ENCODE peak calls at places on chromosomes 4 and X, in ten cellular contexts. One of them, this sample, is unnamed.
A peak's percentile ranks its signal among the peaks of the same experiment; 100 is the strongest.

GRCh38 chr4:140052050-140052449 is 101.9 kb downstream of the MAML3 start:
- DNase-seq in astrocyte of the spinal cord: peak; percentile 48
- DNase-seq in cardiac fibroblast: peak; percentile 61
- DNase-seq in body of pancreas: peak; percentile 52
- DNase-seq in pancreas: no peak
- DNase-seq in ovary: peak; percentile 48
- DNase-seq in IMR-90: peak; percentile 51
- DNase-seq in fibroblast of lung: peak; percentile 58
- DNase-seq in upper lobe of right lung: peak; percentile 70
- DNase-seq in GM06990: no peak
- DNase-seq in this sample: peak; percentile 75

GRCh38 chr4:151481813-151482212 is 72.8 kb downstream of the FHIP1A start:
- DNase-seq in astrocyte of the spinal cord: no peak
- DNase-seq in cardiac fibroblast: no peak
- DNase-seq in body of pancreas: no peak
- DNase-seq in pancreas: no peak
- DNase-seq in ovary: no peak
- DNase-seq in IMR-90: no peak
- DNase-seq in fibroblast of lung: no peak
- DNase-seq in upper lobe of right lung: no peak
- DNase-seq in GM06990: no peak
- DNase-seq in this sample: no peak

GRCh38 chrX:39619182-39620009 is 478.4 kb downstream of the BCOR start:
- DNase-seq in astrocyte of the spinal cord: no peak
- DNase-seq in cardiac fibroblast: peak; percentile 34
- DNase-seq in body of pancreas: peak; percentile 48
- DNase-seq in pancreas: peak; percentile 49
- DNase-seq in ovary: no peak
- DNase-seq in IMR-90: no peak
- DNase-seq in fibroblast of lung: no peak
- DNase-seq in upper lobe of right lung: no peak
- DNase-seq in GM06990: no peak
- DNase-seq in this sample: peak; percentile 15

GRCh38 chr4:17662694-17663093 is 48.3 kb downstream of the MED28 start:
- DNase-seq in astrocyte of the spinal cord: peak; percentile 16
- DNase-seq in cardiac fibroblast: no peak
- DNase-seq in body of pancreas: no peak
- DNase-seq in pancreas: no peak
- DNase-seq in ovary: no peak
- DNase-seq in IMR-90: peak; percentile 21
- DNase-seq in fibroblast of lung: peak; percentile 6
- DNase-seq in upper lobe of right lung: no peak
- DNase-seq in GM06990: no peak
- DNase-seq in this sample: peak; percentile 17

GRCh38 chrX:135484636-135485289 is 35.7 kb upstream of the INTS6L start:
- DNase-seq in astrocyte of the spinal cord: peak; percentile 42
- DNase-seq in cardiac fibroblast: peak; percentile 79
- DNase-seq in body of pancreas: peak; percentile 10
- DNase-seq in pancreas: no peak
- DNase-seq in ovary: no peak
- DNase-seq in IMR-90: peak; percentile 57
- DNase-seq in fibroblast of lung: peak; percentile 67
- DNase-seq in upper lobe of right lung: no peak
- DNase-seq in GM06990: no peak
- DNase-seq in this sample: peak; percentile 80

GRCh38 chrX:23879380-23880090 is 28.2 kb downstream of the APOO start:
- DNase-seq in astrocyte of the spinal cord: no peak
- DNase-seq in cardiac fibroblast: no peak
- DNase-seq in body of pancreas: no peak
- DNase-seq in pancreas: no peak
- DNase-seq in ovary: no peak
- DNase-seq in IMR-90: no peak
- DNase-seq in fibroblast of lung: no peak
- DNase-seq in upper lobe of right lung: no peak
- DNase-seq in GM06990: no peak
- DNase-seq in this sample: no peak

GRCh38 chr4:33025236-33025635 is 2305.1 kb downstream of the PCDH7 start:
- DNase-seq in astrocyte of the spinal cord: no peak
- DNase-seq in cardiac fibroblast: no peak
- DNase-seq in body of pancreas: no peak
- DNase-seq in pancreas: no peak
- DNase-seq in ovary: no peak
- DNase-seq in IMR-90: no peak
- DNase-seq in fibroblast of lung: no peak
- DNase-seq in upper lobe of right lung: no peak
- DNase-seq in GM06990: no peak
- DNase-seq in this sample: no peak

GRCh38 chrX:86946569-86946968 is 571.0 kb upstream of the KLHL4 start:
- DNase-seq in astrocyte of the spinal cord: no peak
- DNase-seq in cardiac fibroblast: peak; percentile 11
- DNase-seq in body of pancreas: no peak
- DNase-seq in pancreas: no peak
- DNase-seq in ovary: no peak
- DNase-seq in IMR-90: peak; percentile 24
- DNase-seq in fibroblast of lung: peak; percentile 50
- DNase-seq in upper lobe of right lung: no peak
- DNase-seq in GM06990: no peak
- DNase-seq in this sample: peak; percentile 30

GRCh38 chrX:54494970-54495813 is 842 bp downstream of the FGD1 start:
- DNase-seq in astrocyte of the spinal cord: peak; percentile 19
- DNase-seq in cardiac fibroblast: peak; percentile 20
- DNase-seq in body of pancreas: peak; percentile 21
- DNase-seq in pancreas: peak; percentile 41
- DNase-seq in ovary: peak; percentile 35
- DNase-seq in IMR-90: peak; percentile 18
- DNase-seq in fibroblast of lung: peak; percentile 26
- DNase-seq in upper lobe of right lung: peak; percentile 63
- DNase-seq in GM06990: no peak
- DNase-seq in this sample: no peak

GRCh38 chrX:54496517-54496852 is 451 bp upstream of the FGD1 start:
- DNase-seq in astrocyte of the spinal cord: no peak
- DNase-seq in cardiac fibroblast: no peak
- DNase-seq in body of pancreas: no peak
- DNase-seq in pancreas: no peak
- DNase-seq in ovary: peak; percentile 31
- DNase-seq in IMR-90: no peak
- DNase-seq in fibroblast of lung: no peak
- DNase-seq in upper lobe of right lung: no peak
- DNase-seq in GM06990: no peak
- DNase-seq in this sample: no peak

GRCh38 chrX:54492340-54492739 is 3.7 kb downstream of the FGD1 start:
- DNase-seq in astrocyte of the spinal cord: peak; percentile 56
- DNase-seq in cardiac fibroblast: peak; percentile 53
- DNase-seq in body of pancreas: no peak
- DNase-seq in pancreas: no peak
- DNase-seq in ovary: no peak
- DNase-seq in IMR-90: peak; percentile 70
- DNase-seq in fibroblast of lung: peak; percentile 47
- DNase-seq in upper lobe of right lung: no peak
- DNase-seq in GM06990: no peak
- DNase-seq in this sample: peak; percentile 65

GRCh38 chrX:54495814-54496516 is at the start of gene FGD1:
- DNase-seq in astrocyte of the spinal cord: peak; percentile 62
- DNase-seq in cardiac fibroblast: peak; percentile 69
- DNase-seq in body of pancreas: peak; percentile 67
- DNase-seq in pancreas: peak; percentile 78
- DNase-seq in ovary: peak; percentile 81
- DNase-seq in IMR-90: peak; percentile 41
- DNase-seq in fibroblast of lung: peak; percentile 56
- DNase-seq in upper lobe of right lung: peak; percentile 79
- DNase-seq in GM06990: peak; percentile 17
- DNase-seq in this sample: peak; percentile 51

DNA sequence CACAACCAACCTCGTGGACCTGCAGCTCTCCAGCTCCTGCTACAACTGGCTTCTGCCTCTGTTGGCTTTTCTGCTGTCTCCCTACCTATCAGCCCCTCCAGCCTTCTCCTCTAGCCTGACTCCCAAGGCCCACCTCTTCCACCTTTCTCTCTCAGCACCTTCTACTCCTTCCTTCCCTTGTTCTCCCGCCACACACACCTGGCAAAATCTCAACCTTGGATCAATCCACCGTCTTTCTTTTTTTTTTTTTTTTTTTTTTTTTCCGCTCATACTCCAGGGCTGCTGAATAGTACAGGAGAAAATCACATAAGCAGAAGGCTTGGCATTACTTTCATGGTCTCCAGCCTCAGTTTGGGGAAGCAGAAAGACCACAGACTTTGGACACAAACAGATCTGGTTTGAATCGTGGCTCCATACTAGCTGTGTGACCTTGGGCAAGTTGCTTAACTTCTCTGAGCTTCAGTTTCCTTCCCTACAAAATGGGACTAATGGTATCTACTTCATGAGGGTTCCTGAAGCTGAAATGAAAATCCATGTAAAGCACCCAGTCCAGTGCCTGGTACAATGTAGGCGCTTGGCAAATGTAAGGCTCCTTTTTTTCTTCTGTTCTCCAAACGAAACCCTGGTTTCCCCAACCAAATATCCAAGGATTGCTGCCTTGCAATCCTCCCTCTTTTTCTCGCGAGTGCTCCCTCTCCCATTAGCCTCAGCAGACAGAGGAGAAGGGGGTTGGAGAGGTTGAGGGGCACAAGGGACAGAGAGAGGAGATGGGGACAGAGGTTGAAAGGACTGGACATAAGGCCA is 1.7 kb downstream of the FGD1 start:
- DNase-seq in astrocyte of the spinal cord: peak; percentile 25
- DNase-seq in cardiac fibroblast: peak; percentile 21
- DNase-seq in body of pancreas: no peak
- DNase-seq in pancreas: no peak
- DNase-seq in ovary: no peak
- DNase-seq in IMR-90: no peak
- DNase-seq in fibroblast of lung: peak; percentile 26
- DNase-seq in upper lobe of right lung: no peak
- DNase-seq in GM06990: no peak
- DNase-seq in this sample: no peak
- H3K4me3 ChIP-seq in astrocyte of the spinal cord: peak overlapping the region; percentile 55
- H3K4me3 ChIP-seq in cardiac fibroblast: peak overlapping the region; percentile 63
- H3K4me3 ChIP-seq in body of pancreas: no peak overlapping the region
- H3K4me3 ChIP-seq in pancreas: peak overlapping the region; percentile 40
- H3K4me3 ChIP-seq in ovary: peak overlapping the region; percentile 57
- H3K4me3 ChIP-seq in IMR-90: peak overlapping the region; percentile 95
- H3K4me3 ChIP-seq in fibroblast of lung: peak overlapping the region; percentile 59
- H3K4me3 ChIP-seq in upper lobe of right lung: peak overlapping the region; percentile 56
- H3K4me3 ChIP-seq in GM06990: no peak overlapping the region
- H3K4me3 ChIP-seq in this sample: peak overlapping the region; percentile 67

GRCh38 chr4:7761720-7762119 is 177.9 kb downstream of the AFAP1 start:
- DNase-seq in astrocyte of the spinal cord: no peak
- DNase-seq in cardiac fibroblast: peak; percentile 64
- DNase-seq in body of pancreas: peak; percentile 46
- DNase-seq in pancreas: peak; percentile 46
- DNase-seq in ovary: peak; percentile 76
- DNase-seq in IMR-90: peak; percentile 34
- DNase-seq in fibroblast of lung: peak; percentile 69
- DNase-seq in upper lobe of right lung: peak; percentile 86
- DNase-seq in GM06990: peak; percentile 50
- DNase-seq in this sample: peak; percentile 85
- TF ChIP-seq CTCF in astrocyte of the spinal cord: peak; percentile 85
- TF ChIP-seq CTCF in cardiac fibroblast: peak; percentile 75
- TF ChIP-seq CTCF in body of pancreas: peak; percentile 44
- TF ChIP-seq CTCF in pancreas: no peak
- TF ChIP-seq CTCF in ovary: peak; percentile 78
- TF ChIP-seq CTCF in IMR-90: peak; percentile 53
- TF ChIP-seq CTCF in fibroblast of lung: peak; percentile 65
- TF ChIP-seq CTCF in upper lobe of right lung: peak; percentile 83
- TF ChIP-seq CTCF in GM06990: peak; percentile 93
- TF ChIP-seq CTCF in this sample: peak; percentile 91

GRCh38 chrX:70433848-70434351 is 10.7 kb upstream of the DLG3 start:
- DNase-seq in astrocyte of the spinal cord: peak; percentile 42
- DNase-seq in cardiac fibroblast: peak; percentile 55
- DNase-seq in body of pancreas: peak; percentile 78
- DNase-seq in pancreas: peak; percentile 80
- DNase-seq in ovary: peak; percentile 75
- DNase-seq in IMR-90: peak; percentile 31
- DNase-seq in fibroblast of lung: peak; percentile 49
- DNase-seq in upper lobe of right lung: peak; percentile 83
- DNase-seq in GM06990: peak; percentile 80
- DNase-seq in this sample: peak; percentile 53

GRCh38 chrX:70436380-70436779 is 8.3 kb upstream of the DLG3 start:
- DNase-seq in astrocyte of the spinal cord: no peak
- DNase-seq in cardiac fibroblast: peak; percentile 8
- DNase-seq in body of pancreas: no peak
- DNase-seq in pancreas: no peak
- DNase-seq in ovary: no peak
- DNase-seq in IMR-90: no peak
- DNase-seq in fibroblast of lung: no peak
- DNase-seq in upper lobe of right lung: no peak
- DNase-seq in GM06990: no peak
- DNase-seq in this sample: peak; percentile 23

GRCh38 chrX:70434352-70434866 is 10.2 kb upstream of the DLG3 start:
- DNase-seq in astrocyte of the spinal cord: peak; percentile 80
- DNase-seq in cardiac fibroblast: peak; percentile 78
- DNase-seq in body of pancreas: peak; percentile 82
- DNase-seq in pancreas: peak; percentile 86
- DNase-seq in ovary: peak; percentile 89
- DNase-seq in IMR-90: peak; percentile 71
- DNase-seq in fibroblast of lung: peak; percentile 73
- DNase-seq in upper lobe of right lung: peak; percentile 91
- DNase-seq in GM06990: peak; percentile 82
- DNase-seq in this sample: peak; percentile 78

GRCh38 chrX:70434914-70435586 is 9.6 kb upstream of the DLG3 start:
- DNase-seq in astrocyte of the spinal cord: peak; percentile 23
- DNase-seq in cardiac fibroblast: peak; percentile 51
- DNase-seq in body of pancreas: no peak
- DNase-seq in pancreas: no peak
- DNase-seq in ovary: peak; percentile 59
- DNase-seq in IMR-90: peak; percentile 48
- DNase-seq in fibroblast of lung: peak; percentile 48
- DNase-seq in upper lobe of right lung: no peak
- DNase-seq in GM06990: no peak
- DNase-seq in this sample: peak; percentile 54

DNA sequence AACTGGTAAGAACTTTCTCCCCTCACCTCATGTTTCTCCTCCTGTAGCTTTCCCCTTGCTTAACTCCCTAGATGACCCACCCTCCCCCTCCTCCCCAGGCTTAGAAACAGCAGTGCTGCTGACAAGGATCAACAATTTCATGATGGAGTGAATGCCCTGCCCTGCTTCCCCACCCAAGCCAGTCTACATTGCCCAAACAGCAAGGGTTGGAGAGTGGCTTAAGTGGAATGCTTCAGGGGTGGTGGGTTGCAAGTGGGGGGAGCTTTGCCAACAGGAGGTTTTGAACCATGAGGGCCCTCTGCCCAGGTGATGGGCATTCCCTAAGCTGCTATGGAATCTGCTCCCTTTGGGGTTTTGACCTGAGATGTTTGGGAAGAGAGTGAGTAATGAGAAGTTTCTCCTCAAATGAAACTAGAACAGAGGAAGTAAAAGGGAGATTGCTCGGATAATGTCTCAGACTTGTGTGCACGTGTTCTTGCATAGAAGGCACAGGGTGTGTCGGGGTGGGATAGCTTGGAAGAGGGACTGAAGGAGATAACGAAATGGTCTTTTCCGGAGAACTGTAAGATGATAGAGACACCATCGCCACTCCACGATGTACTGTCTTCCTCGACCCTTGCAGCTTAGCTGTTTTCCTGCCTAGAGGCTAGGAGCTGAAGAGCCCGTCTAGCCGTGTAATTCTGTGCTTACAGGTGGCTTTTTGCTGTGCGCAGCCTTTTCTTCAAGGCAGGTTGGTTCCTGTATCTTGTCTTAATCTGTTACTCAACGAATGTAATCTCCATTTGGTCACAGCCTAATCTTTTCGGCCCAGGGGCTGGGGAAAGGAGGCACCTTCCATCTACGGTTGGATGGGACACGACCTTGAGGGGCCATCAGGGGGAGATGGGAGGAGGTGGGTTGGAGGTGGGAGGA is 10.1 kb downstream of the GDPD2 start:
- DNase-seq in astrocyte of the spinal cord: no peak
- DNase-seq in cardiac fibroblast: no peak
- DNase-seq in body of pancreas: no peak
- DNase-seq in pancreas: no peak
- DNase-seq in ovary: no peak
- DNase-seq in IMR-90: no peak
- DNase-seq in fibroblast of lung: no peak
- DNase-seq in upper lobe of right lung: no peak
- DNase-seq in GM06990: no peak
- DNase-seq in this sample: no peak
- H3K4me3 ChIP-seq in astrocyte of the spinal cord: peak overlapping the region; percentile 67
- H3K4me3 ChIP-seq in cardiac fibroblast: peak overlapping the region; percentile 71
- H3K4me3 ChIP-seq in body of pancreas: no peak overlapping the region
- H3K4me3 ChIP-seq in pancreas: no peak overlapping the region
- H3K4me3 ChIP-seq in ovary: peak overlapping the region; percentile 52
- H3K4me3 ChIP-seq in IMR-90: peak overlapping the region; percentile 91
- H3K4me3 ChIP-seq in fibroblast of lung: peak overlapping the region; percentile 67
- H3K4me3 ChIP-seq in upper lobe of right lung: peak overlapping the region; percentile 66
- H3K4me3 ChIP-seq in GM06990: peak overlapping the region; percentile 38
- H3K4me3 ChIP-seq in this sample: peak overlapping the region; percentile 74

GRCh38 chr4:136864580-136865185 is 667.6 kb downstream of the PCDH18 start:
- DNase-seq in astrocyte of the spinal cord: peak; percentile 86
- DNase-seq in cardiac fibroblast: peak; percentile 89
- DNase-seq in body of pancreas: peak; percentile 28
- DNase-seq in pancreas: no peak
- DNase-seq in ovary: no peak
- DNase-seq in IMR-90: peak; percentile 81
- DNase-seq in fibroblast of lung: peak; percentile 90
- DNase-seq in upper lobe of right lung: no peak
- DNase-seq in GM06990: no peak
- DNase-seq in this sample: peak; percentile 91

GRCh38 chr4:136861081-136861480 is 671.2 kb downstream of the PCDH18 start:
- DNase-seq in astrocyte of the spinal cord: peak; percentile 17
- DNase-seq in cardiac fibroblast: no peak
- DNase-seq in body of pancreas: no peak
- DNase-seq in pancreas: no peak
- DNase-seq in ovary: no peak
- DNase-seq in IMR-90: peak; percentile 9
- DNase-seq in fibroblast of lung: peak; percentile 14
- DNase-seq in upper lobe of right lung: no peak
- DNase-seq in GM06990: no peak
- DNase-seq in this sample: peak; percentile 12

GRCh38 chr4:136867465-136867864 is 664.8 kb downstream of the PCDH18 start:
- DNase-seq in astrocyte of the spinal cord: no peak
- DNase-seq in cardiac fibroblast: no peak
- DNase-seq in body of pancreas: no peak
- DNase-seq in pancreas: no peak
- DNase-seq in ovary: no peak
- DNase-seq in IMR-90: no peak
- DNase-seq in fibroblast of lung: no peak
- DNase-seq in upper lobe of right lung: no peak
- DNase-seq in GM06990: no peak
- DNase-seq in this sample: no peak

GRCh38 chr4:136865591-136865990 is 666.7 kb downstream of the PCDH18 start:
- DNase-seq in astrocyte of the spinal cord: no peak
- DNase-seq in cardiac fibroblast: peak; percentile 16
- DNase-seq in body of pancreas: no peak
- DNase-seq in pancreas: no peak
- DNase-seq in ovary: no peak
- DNase-seq in IMR-90: no peak
- DNase-seq in fibroblast of lung: peak; percentile 8
- DNase-seq in upper lobe of right lung: no peak
- DNase-seq in GM06990: no peak
- DNase-seq in this sample: no peak

DNA sequence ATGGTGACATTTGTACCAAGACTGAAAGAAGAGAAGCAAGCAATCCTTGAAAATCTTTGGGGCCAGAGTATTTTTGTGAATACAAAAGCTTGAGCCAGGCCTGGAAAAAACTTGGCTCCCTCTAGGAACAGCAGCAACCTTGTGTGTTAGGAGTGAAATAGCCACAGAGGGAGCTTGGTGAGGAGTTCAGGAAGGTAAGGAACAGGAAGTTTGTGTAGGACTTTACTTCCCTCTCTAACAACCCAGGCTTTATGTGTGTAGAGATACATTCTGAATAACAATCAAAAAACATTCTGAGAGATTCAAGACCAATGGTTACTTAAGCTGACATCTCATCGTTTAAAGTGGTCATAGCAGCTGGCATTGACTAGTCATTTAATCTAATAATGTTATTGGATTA is 668.5 kb downstream of the PCDH18 start:
- DNase-seq in astrocyte of the spinal cord: peak; percentile 26
- DNase-seq in cardiac fibroblast: peak; percentile 24
- DNase-seq in body of pancreas: no peak
- DNase-seq in pancreas: no peak
- DNase-seq in ovary: no peak
- DNase-seq in IMR-90: peak; percentile 3
- DNase-seq in fibroblast of lung: peak; percentile 37
- DNase-seq in upper lobe of right lung: no peak
- DNase-seq in GM06990: no peak
- DNase-seq in this sample: peak; percentile 18
- TF ChIP-seq CTCF in astrocyte of the spinal cord: no peak
- TF ChIP-seq CTCF in cardiac fibroblast: no peak
- TF ChIP-seq CTCF in body of pancreas: no peak
- TF ChIP-seq CTCF in pancreas: no peak
- TF ChIP-seq CTCF in ovary: no peak
- TF ChIP-seq CTCF in IMR-90: no peak
- TF ChIP-seq CTCF in fibroblast of lung: no peak
- TF ChIP-seq CTCF in upper lobe of right lung: no peak
- TF ChIP-seq CTCF in GM06990: no peak
- TF ChIP-seq CTCF in this sample: no peak

This sample was measured in choroid plexus epithelial cell.